ENCODE peak calls at places on chromosomes 5 and 9, in six cellular contexts. One of them, this sample, is unnamed.
A peak's percentile ranks its signal among the peaks of the same experiment; 100 is the strongest.

GRCh38 chr9:126329476-126330275 is 3.0 kb downstream of the MVB12B start:
- DNase-seq in Kasumi-1: no peak
- DNase-seq in uterus: no peak
- DNase-seq in activated CD4-positive, alpha-beta T cell treated with anti-CD3 and anti-CD28 coated beads for 24 hours: no peak
- DNase-seq in GM10248: no peak
- DNase-seq in trophoblast cell: no peak
- DNase-seq in this sample: no peak

GRCh38 chr9:35203531-35203930 is 41.7 kb downstream of the UNC13B start:
- DNase-seq in trophoblast cell: no peak
- DNase-seq in activated CD4-positive, alpha-beta T cell treated with anti-CD3 and anti-CD28 coated beads for 24 hours: no peak
- DNase-seq in Kasumi-1: no peak
- DNase-seq in uterus: no peak
- DNase-seq in GM10248: no peak
- DNase-seq in this sample: no peak

GRCh38 chr9:68947842-68948569 is 65.9 kb downstream of the PRKACG start:
- DNase-seq in Kasumi-1: no peak
- DNase-seq in trophoblast cell: peak; percentile 12
- DNase-seq in GM10248: no peak
- DNase-seq in activated CD4-positive, alpha-beta T cell treated with anti-CD3 and anti-CD28 coated beads for 24 hours: no peak
- DNase-seq in uterus: no peak
- DNase-seq in this sample: no peak

GRCh38 chr5:33258553-33258952 is 182.2 kb upstream of the TARS1 start:
- DNase-seq in uterus: no peak
- DNase-seq in GM10248: no peak
- DNase-seq in trophoblast cell: no peak
- DNase-seq in activated CD4-positive, alpha-beta T cell treated with anti-CD3 and anti-CD28 coated beads for 24 hours: no peak
- DNase-seq in Kasumi-1: no peak
- DNase-seq in this sample: no peak

GRCh38 chr5:172453986-172454354 is 355 bp downstream of the SH3PXD2B start:
- DNase-seq in activated CD4-positive, alpha-beta T cell treated with anti-CD3 and anti-CD28 coated beads for 24 hours: no peak
- DNase-seq in GM10248: no peak
- DNase-seq in trophoblast cell: no peak
- DNase-seq in uterus: peak; percentile 69
- DNase-seq in Kasumi-1: peak; percentile 18
- DNase-seq in this sample: no peak

GRCh38 chr9:70161414-70161732 is 97.4 kb upstream of the SMC5 start:
- DNase-seq in uterus: no peak
- DNase-seq in Kasumi-1: no peak
- DNase-seq in GM10248: no peak
- DNase-seq in trophoblast cell: no peak
- DNase-seq in activated CD4-positive, alpha-beta T cell treated with anti-CD3 and anti-CD28 coated beads for 24 hours: no peak
- DNase-seq in this sample: no peak

GRCh38 chr9:126504977-126505455 is 108.7 kb upstream of the LMX1B start:
- DNase-seq in Kasumi-1: no peak
- DNase-seq in trophoblast cell: no peak
- DNase-seq in GM10248: no peak
- DNase-seq in uterus: no peak
- DNase-seq in activated CD4-positive, alpha-beta T cell treated with anti-CD3 and anti-CD28 coated beads for 24 hours: no peak
- DNase-seq in this sample: no peak

GRCh38 chr5:1005904-1006655 is 2.5 kb upstream of the NKD2 start:
- DNase-seq in Kasumi-1: no peak
- DNase-seq in activated CD4-positive, alpha-beta T cell treated with anti-CD3 and anti-CD28 coated beads for 24 hours: no peak
- DNase-seq in GM10248: no peak
- DNase-seq in uterus: peak; percentile 8
- DNase-seq in trophoblast cell: no peak
- DNase-seq in this sample: no peak

GRCh38 chr5:150319484-150319790 is 16.7 kb upstream of the ARSI start:
- DNase-seq in trophoblast cell: peak; percentile 28
- DNase-seq in uterus: no peak
- DNase-seq in GM10248: no peak
- DNase-seq in activated CD4-positive, alpha-beta T cell treated with anti-CD3 and anti-CD28 coated beads for 24 hours: no peak
- DNase-seq in Kasumi-1: no peak
- DNase-seq in this sample: no peak